ENCODE peak calls at places on chromosomes 16 and 17, in ten cellular contexts. T, C, A, J, L, V, K, Q, W and O are unnamed samples.

GRCh38 chr16:78501744-78502143 is 402.3 kb downstream of the WWOX start:
- DNase-seq in K (no peak), C (no peak), V (no peak), Q (no peak), A (no peak), T (no peak), L (no peak), W (no peak), J (no peak), O (no peak)

GRCh38 chr16:49533436-49533835 is 159.8 kb downstream of the C16orf78 start:
- DNase-seq in L (no peak), W (no peak), A (no peak), T (no peak), C (no peak), Q (no peak), J (no peak), K (no peak), V (no peak), O (no peak)

GRCh38 chr16:8950580-8951077 is 13.1 kb downstream of the USP7 start:
- DNase-seq in C (no peak), A (no peak), J (no peak), W (no peak), L (no peak), T (no peak), V (no peak), K (no peak), Q (peak), O (no peak)

GRCh38 chr17:61002316-61002736 is 324.7 kb downstream of the BCAS3 start:
- DNase-seq in V (peak), A (no peak), T (no peak), J (peak), K (peak), L (peak), W (peak), Q (peak), C (no peak), O (peak)

GRCh38 chr17:27396045-27396444 is 60.2 kb upstream of the KSR1 start:
- DNase-seq in L (no peak), Q (no peak), T (no peak), J (no peak), W (no peak), K (no peak), A (no peak), V (no peak), C (no peak), O (no peak)

GRCh38 chr17:27762527-27763305 is 37.6 kb downstream of the NOS2 start:
- DNase-seq in A (no peak), T (no peak), J (no peak), C (peak), W (peak), V (no peak), Q (peak), K (no peak), L (peak), O (peak)

GRCh38 chr16:14196539-14196938 is 125.4 kb downstream of the MRTFB start:
- DNase-seq in C (no peak), T (no peak), V (no peak), L (no peak), Q (no peak), A (no peak), W (peak), K (no peak), J (no peak), O (no peak)

GRCh38 chr16:56610017-56610608 is 1.7 kb downstream of the MT2A start:
- DNase-seq in L (peak), T (peak), V (no peak), C (no peak), K (no peak), Q (peak), W (peak), A (no peak), J (peak), O (peak)

GRCh38 chr16:55643161-55643970 is 12.4 kb upstream of the SLC6A2 start:
- DNase-seq in C (peak), V (no peak), Q (no peak), A (no peak), J (no peak), L (peak), K (no peak), T (no peak), W (no peak), O (no peak)

GRCh38 chr16:74463888-74464287 is 42.6 kb upstream of the CLEC18B start:
- DNase-seq in K (no peak), C (no peak), W (no peak), T (no peak), L (no peak), J (no peak), A (no peak), V (no peak), Q (no peak), O (no peak)

GRCh38 chr16:67872631-67873434 is at the start of gene EDC4:
- DNase-seq in L (peak), Q (peak), W (peak), T (peak), V (peak), A (peak), K (no peak), J (peak), C (peak), O (peak)

GRCh38 chr17:61128671-61129115 is 270.9 kb upstream of the TBX2 start:
- DNase-seq in J (no peak), K (no peak), W (no peak), Q (peak), T (no peak), C (no peak), A (no peak), L (no peak), V (peak), O (no peak)

GRCh38 chr17:47831934-47832327 is 461 bp downstream of the LRRC46 start:
- DNase-seq in J (no peak), L (no peak), V (no peak), K (no peak), A (no peak), W (peak), Q (no peak), C (no peak), T (no peak), O (no peak)

GRCh38 chr16:64362193-64362592 is 759.7 kb downstream of the CDH11 start:
- DNase-seq in J (peak), V (no peak), W (no peak), C (no peak), T (no peak), L (peak), K (no peak), Q (peak), A (no peak), O (peak)

GRCh38 chr16:89222931-89223330 is 5.4 kb downstream of the ZNF778 start:
- DNase-seq in K (no peak), L (no peak), T (no peak), V (no peak), Q (no peak), C (no peak), A (no peak), W (no peak), J (no peak), O (no peak)

GRCh38 chr17:79841369-79842135 is 2.3 kb upstream of the CBX4 start:
- DNase-seq in K (no peak), L (no peak), T (no peak), J (no peak), C (peak), A (no peak), W (no peak), Q (no peak), V (no peak), O (no peak)

GRCh38 chr17:35596530-35597233 is 9.6 kb downstream of the AP2B1 start:
- DNase-seq in K (no peak), A (no peak), W (no peak), V (no peak), C (no peak), L (no peak), Q (no peak), T (no peak), J (no peak), O (no peak)

GRCh38 chr17:27446569-27447301 is 9.5 kb upstream of the KSR1 start:
- DNase-seq in T (no peak), A (no peak), V (peak), W (peak), Q (peak), K (no peak), J (peak), C (peak), L (peak), O (no peak)

GRCh38 chr16:54620197-54620596 is 310.5 kb upstream of the IRX5 start:
- DNase-seq in V (no peak), L (no peak), T (no peak), C (no peak), A (no peak), W (no peak), J (no peak), K (no peak), Q (no peak), O (no peak)

GRCh38 chr17:39744836-39745215 is 7.1 kb downstream of the GRB7 start:
- DNase-seq in W (no peak), K (no peak), Q (no peak), A (no peak), V (no peak), T (no peak), L (no peak), C (no peak), J (no peak), O (no peak)

GRCh38 chr17:2883544-2884203 is 87.4 kb downstream of the RAP1GAP2 start:
- DNase-seq in Q (peak), T (no peak), A (no peak), V (no peak), C (peak), K (no peak), W (no peak), L (no peak), J (no peak), O (peak)

GRCh38 chr17:43664096-43664495 is 2.4 kb upstream of the MEOX1 start:
- DNase-seq in A (no peak), L (no peak), W (no peak), C (no peak), V (no peak), Q (no peak), K (no peak), T (no peak), J (no peak), O (no peak)